ENCODE peak calls at places on chromosome 7, in five cellular contexts. G, Z, U, B and D are unnamed samples.

GRCh38 chr7:139825666-139826290 is 3.3 kb upstream of the TBXAS1 start:
- DNase-seq in G (no peak), Z (peak), U (no peak), B (peak), D (no peak)

GRCh38 chr7:122166708-122167107 is 22.7 kb upstream of the AASS start:
- DNase-seq in G (no peak), Z (peak), U (no peak), B (peak), D (no peak)

GRCh38 chr7:90320801-90321494 is at the start of gene FAM237B:
- DNase-seq in G (peak), Z (no peak), U (no peak), B (peak), D (peak)

GRCh38 chr7:147182859-147183258 is 1066.3 kb downstream of the CNTNAP2 start:
- DNase-seq in G (no peak), Z (no peak), U (no peak), B (no peak), D (no peak)

GRCh38 chr7:107594961-107595737 is 15.1 kb downstream of the BCAP29 start:
- DNase-seq in G (peak), Z (peak), U (no peak), B (no peak), D (peak)

GRCh38 chr7:150931199-150931869 is 46.8 kb downstream of the KCNH2 start:
- DNase-seq in G (no peak), Z (no peak), U (no peak), B (no peak), D (no peak)

GRCh38 chr7:151851160-151851751 is 25.7 kb downstream of the PRKAG2 start:
- DNase-seq in G (no peak), Z (no peak), U (peak), B (no peak), D (no peak)

GRCh38 chr7:14309432-14309831 is 320.0 kb upstream of the ETV1 start:
- DNase-seq in G (no peak), Z (no peak), U (no peak), B (no peak), D (no peak)

GRCh38 chr7:30795161-30795943 is 24.1 kb downstream of the MINDY4 start:
- DNase-seq in G (no peak), Z (no peak), U (no peak), B (no peak), D (no peak)

GRCh38 chr7:24442170-24442777 is 131.0 kb upstream of the PALS2 start:
- DNase-seq in G (no peak), Z (no peak), U (no peak), B (no peak), D (no peak)

GRCh38 chr7:116111429-116111828 is 80.9 kb upstream of the TFEC start:
- DNase-seq in G (no peak), Z (no peak), U (no peak), B (no peak), D (no peak)

GRCh38 chr7:105952917-105953595 is 10.0 kb upstream of the CDHR3 start:
- DNase-seq in G (no peak), Z (no peak), U (no peak), B (no peak), D (no peak)

GRCh38 chr7:131173148-131173890 is 154.4 kb upstream of the MKLN1 start:
- DNase-seq in G (peak), Z (peak), U (no peak), B (no peak), D (no peak)

GRCh38 chr7:47707596-47707995 is 125.7 kb upstream of the TNS3 start:
- DNase-seq in G (no peak), Z (no peak), U (no peak), B (no peak), D (no peak)